ENCODE peak calls at places on chromosomes 7 and 10, in nine cellular contexts. J is AG04450; D is AG09309; U is kidney epithelial cell; W is cardiac muscle cell; Q is lung; O is HCT116; X is CD8-positive, alpha-beta T cell; B is GM23338. A is an unnamed sample.

GRCh38 chr7:41134242-41134872 is 568.5 kb downstream of the INHBA start:
- DNase-seq in B (no peak), X (no peak), D (no peak), W (no peak), U (peak), Q (no peak), O (no peak), J (no peak), A (no peak)

GRCh38 chr7:39758234-39758970 is 135.0 kb downstream of the RALA start:
- DNase-seq in D (no peak), X (no peak), B (no peak), Q (peak), W (no peak), O (no peak), J (no peak), U (no peak), A (no peak)

GRCh38 chr10:5832946-5833345 is 19.7 kb upstream of the GDI2 start:
- DNase-seq in X (no peak), Q (peak), W (no peak), D (no peak), O (no peak), U (no peak), J (no peak), B (no peak), A (no peak)

GRCh38 chr7:85479918-85480658 is 293.2 kb upstream of the SEMA3D start:
- DNase-seq in X (no peak), O (no peak), U (no peak), W (peak), J (no peak), D (peak), Q (no peak), B (no peak), A (no peak)

GRCh38 chr7:132742152-132742551 is 165.9 kb upstream of the PLXNA4 start:
- DNase-seq in X (no peak), O (no peak), D (peak), W (peak), B (no peak), U (no peak), Q (peak), J (peak), A (no peak)

GRCh38 chr10:4512557-4513286 is 313.3 kb upstream of the AKR1E2 start:
- DNase-seq in U (no peak), Q (no peak), J (peak), B (peak), O (peak), X (no peak), D (peak), W (peak), A (no peak)

GRCh38 chr7:17131060-17131345 is 167.4 kb upstream of the AHR start:
- DNase-seq in B (no peak), J (no peak), Q (no peak), U (no peak), X (no peak), D (no peak), O (no peak), W (peak), A (no peak)

GRCh38 chr10:36504752-36505151 is 620.6 kb upstream of the ANKRD30A start:
- DNase-seq in W (peak), O (no peak), U (no peak), J (no peak), Q (no peak), D (no peak), B (no peak), X (no peak), A (no peak)

GRCh38 chr7:30470163-30470770 is 8.3 kb downstream of the NOD1 start:
- DNase-seq in O (no peak), W (peak), J (no peak), X (no peak), D (no peak), U (no peak), Q (no peak), B (no peak), A (peak)

GRCh38 chr10:70903262-70903921 is 15.0 kb upstream of the PCBD1 start:
- DNase-seq in X (peak), W (peak), J (peak), D (no peak), U (no peak), B (peak), Q (peak), O (no peak), A (no peak)

GRCh38 chr7:28406192-28406591 is 6.1 kb upstream of the CREB5 start:
- DNase-seq in W (peak), J (no peak), B (peak), O (no peak), Q (no peak), X (no peak), U (no peak), D (no peak), A (no peak)

GRCh38 chr10:123636598-123637325 is 29.4 kb upstream of the GPR26 start:
- DNase-seq in X (no peak), U (no peak), W (no peak), O (peak), Q (no peak), J (no peak), B (no peak), D (no peak), A (peak)

GRCh38 chr7:68770649-68771048 is 827.6 kb upstream of the AUTS2 start:
- DNase-seq in B (no peak), X (no peak), D (no peak), W (peak), U (no peak), Q (no peak), O (no peak), J (no peak), A (no peak)

GRCh38 chr7:26990268-26990667 is 105.5 kb downstream of the HOXA1 start:
- DNase-seq in B (no peak), D (no peak), O (no peak), U (peak), W (no peak), Q (no peak), X (no peak), J (no peak), A (no peak)

GRCh38 chr10:42594246-42594650 is 44.1 kb downstream of the ZNF33B start:
- DNase-seq in W (peak), J (peak), D (peak), X (no peak), Q (no peak), U (no peak), O (no peak), B (no peak), A (no peak)

GRCh38 chr10:102744374-102745051 is 765 bp downstream of the WBP1L start:
- DNase-seq in D (no peak), O (no peak), U (no peak), X (no peak), B (peak), Q (no peak), J (no peak), W (no peak), A (no peak)

GRCh38 chr10:95445837-95446347 is 115.3 kb downstream of the SORBS1 start:
- DNase-seq in X (peak), W (peak), O (peak), J (peak), D (peak), U (no peak), B (peak), Q (peak), A (no peak)

GRCh38 chr7:44477063-44477830 is 13.2 kb downstream of the NUDCD3 start:
- DNase-seq in O (peak), D (peak), Q (peak), X (peak), U (no peak), J (peak), W (peak), B (peak), A (no peak)

GRCh38 chr7:132298782-132299181 is 277.5 kb downstream of the PLXNA4 start:
- DNase-seq in O (no peak), B (no peak), X (no peak), J (no peak), W (peak), D (peak), Q (no peak), U (peak), A (no peak)

GRCh38 chr10:100348389-100348927 is 1.4 kb downstream of the SCD start:
- DNase-seq in W (no peak), X (no peak), J (no peak), D (no peak), O (no peak), U (no peak), B (no peak), Q (no peak), A (no peak)

GRCh38 chr10:116944911-116945310 is 60.1 kb downstream of the SHTN1 start:
- DNase-seq in B (no peak), D (no peak), U (no peak), Q (no peak), X (no peak), O (no peak), W (no peak), J (no peak), A (no peak)

GRCh38 chr7:79806161-79806734 is 328.4 kb upstream of the GNAI1 start:
- DNase-seq in U (no peak), O (peak), W (peak), D (peak), J (no peak), Q (no peak), B (peak), X (no peak), A (no peak)
- TF ChIP-seq CTCF in U (no peak), O (peak), W (peak), D (peak), J (peak), Q (no peak), B (peak), X (no peak), A (peak)

GRCh38 chr10:88439932-88440331 is 143.2 kb downstream of the RNLS start:
- DNase-seq in O (no peak), J (no peak), U (no peak), D (no peak), X (no peak), Q (no peak), W (no peak), B (no peak), A (no peak)

GRCh38 chr10:88433551-88434186 is 149.4 kb downstream of the RNLS start:
- DNase-seq in Q (no peak), J (no peak), U (no peak), O (no peak), D (no peak), B (no peak), X (no peak), W (peak), A (no peak)

GRCh38 chr10:88442681-88443080 is 140.4 kb downstream of the RNLS start:
- DNase-seq in Q (no peak), U (no peak), B (no peak), D (no peak), W (peak), O (no peak), X (no peak), J (no peak), A (no peak)

GRCh38 chr10:88440541-88440940 is 142.6 kb downstream of the RNLS start:
- DNase-seq in U (no peak), W (no peak), D (no peak), O (no peak), X (no peak), B (no peak), J (no peak), Q (no peak), A (no peak)

DNA sequence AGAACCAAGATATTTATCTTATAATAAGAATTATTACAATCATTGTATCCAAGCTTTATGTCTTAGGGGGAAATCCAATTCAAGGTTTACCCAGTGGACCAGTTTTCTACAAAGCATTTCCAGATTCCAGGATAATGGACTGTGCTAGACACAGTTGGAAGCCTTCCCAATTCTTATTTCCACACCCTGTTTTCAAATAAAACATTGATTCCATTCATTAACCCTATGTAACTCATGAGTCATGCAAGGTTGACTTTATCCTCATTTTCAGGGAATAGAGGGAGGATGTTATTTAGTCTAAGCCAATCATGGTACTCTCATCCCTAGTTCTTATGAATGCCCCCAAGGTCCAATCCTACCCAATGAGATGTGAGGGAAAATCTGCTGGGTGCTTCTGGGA is 145.7 kb downstream of the RNLS start:
- DNase-seq in D (no peak), X (no peak), J (no peak), O (no peak), U (no peak), B (no peak), W (peak), Q (no peak), A (no peak)
- TF ChIP-seq CTCF in D (no peak), X (no peak), J (no peak), O (no peak), U (no peak), B (no peak), W (no peak), Q (no peak), A (no peak)

DNA sequence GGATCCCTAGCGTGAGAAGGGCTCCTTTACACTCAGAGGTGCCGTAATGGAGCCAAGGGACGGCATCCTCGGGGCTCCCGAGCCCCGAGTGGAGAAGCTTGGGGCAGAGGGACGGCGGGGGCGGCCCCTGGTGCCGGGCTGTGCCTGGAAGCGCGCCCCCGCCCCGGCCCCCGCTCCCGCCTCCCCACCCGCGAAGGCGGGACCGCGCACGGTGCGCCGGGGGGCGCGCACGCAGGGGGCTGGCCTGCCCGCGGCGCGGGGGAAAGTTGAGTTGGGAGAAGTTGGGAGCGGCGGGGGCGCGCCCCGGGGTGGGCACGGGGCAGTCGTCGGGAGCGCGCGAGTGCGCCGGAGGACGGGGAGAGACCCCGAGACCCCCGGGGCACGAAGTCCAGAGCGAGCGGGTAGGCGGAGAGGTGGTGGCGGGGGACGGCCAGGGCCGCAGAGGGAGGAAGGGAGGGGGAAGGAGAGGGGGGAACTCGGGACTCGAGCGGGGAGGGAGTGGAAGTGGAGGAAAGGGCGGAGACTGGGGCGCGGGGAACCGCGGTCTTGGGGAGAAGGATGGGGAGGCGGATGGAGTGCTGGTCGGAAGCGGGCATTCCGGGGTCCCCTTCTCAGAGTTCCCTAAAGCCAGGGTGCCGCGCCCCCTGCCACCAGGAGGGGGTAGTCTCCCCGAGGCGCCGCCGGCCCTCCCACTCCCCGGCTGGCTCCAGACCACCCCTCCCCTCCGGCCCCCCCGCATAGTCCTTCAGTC is at the start of gene SLC4A2:
- DNase-seq in Q (peak), U (no peak), D (no peak), W (peak), X (peak), B (peak), O (no peak), J (no peak), A (no peak)
- TF ChIP-seq CTCF in Q (no peak), U (peak), D (peak), W (peak), X (peak), B (peak), O (no peak), J (peak), A (peak)

GRCh38 chr7:125383324-125383723 is 453.7 kb upstream of the POT1 start:
- DNase-seq in D (no peak), J (no peak), X (no peak), U (no peak), Q (no peak), O (no peak), W (no peak), B (peak), A (no peak)
- TF ChIP-seq CTCF in D (no peak), J (no peak), X (no peak), U (peak), Q (no peak), O (no peak), W (no peak), B (peak), A (no peak)

GRCh38 chr7:77903597-77903996 is 105.0 kb downstream of the PHTF2 start:
- DNase-seq in J (no peak), W (no peak), D (no peak), B (peak), X (no peak), O (no peak), Q (no peak), U (no peak), A (no peak)
- TF ChIP-seq CTCF in J (peak), W (peak), D (peak), B (peak), X (no peak), O (no peak), Q (no peak), U (peak), A (no peak)

GRCh38 chr10:86189891-86190290 is 176.7 kb downstream of the GRID1 start:
- DNase-seq in X (no peak), U (no peak), Q (no peak), O (no peak), W (no peak), J (no peak), B (no peak), D (no peak), A (no peak)
- TF ChIP-seq CTCF in X (no peak), U (no peak), Q (no peak), O (no peak), W (no peak), J (no peak), B (no peak), D (no peak), A (no peak)

GRCh38 chr7:93414574-93414973 is 159.9 kb downstream of the CALCR start:
- DNase-seq in Q (no peak), J (no peak), W (no peak), O (no peak), D (no peak), U (no peak), B (no peak), X (no peak), A (no peak)
- TF ChIP-seq CTCF in Q (no peak), J (no peak), W (no peak), O (no peak), D (no peak), U (no peak), B (no peak), X (no peak), A (no peak)

GRCh38 chr7:148626828-148627227 is 36.3 kb downstream of the C7orf33 start:
- DNase-seq in B (no peak), Q (no peak), X (no peak), W (no peak), J (no peak), O (no peak), D (no peak), U (no peak), A (no peak)
- TF ChIP-seq CTCF in B (no peak), Q (no peak), X (no peak), W (no peak), J (no peak), O (no peak), D (no peak), U (no peak), A (no peak)

GRCh38 chr10:48745662-48746245 is 61.1 kb downstream of the WDFY4 start:
- DNase-seq in U (no peak), J (no peak), Q (peak), O (no peak), X (no peak), W (no peak), B (peak), D (no peak), A (peak)
- TF ChIP-seq CTCF in U (peak), J (no peak), Q (no peak), O (no peak), X (no peak), W (no peak), B (peak), D (no peak), A (no peak)